ENCODE peak calls at places on chromosomes 3 and 15, in ten cellular contexts. X, L, Y, W, R, O, C, N, T and K are unnamed samples.

GRCh38 chr3:58383476-58383875 is 50.2 kb downstream of the PDHB start:
- DNase-seq in X (no peak), L (no peak), Y (no peak), W (no peak), R (no peak), O (peak; percentile 82), C (no peak), N (no peak), T (peak; percentile 49), K (no peak)

GRCh38 chr3:63896332-63897034 is 15.7 kb downstream of the SCAANT1 start:
- DNase-seq in X (no peak), L (no peak), Y (no peak), W (no peak), R (peak; percentile 24), O (no peak), C (no peak), N (no peak), T (no peak), K (no peak)

GRCh38 chr3:97882975-97883598 is 61.3 kb downstream of the CRYBG3 start:
- DNase-seq in X (peak; percentile 30), L (no peak), Y (no peak), W (peak; percentile 43), R (no peak), O (peak; percentile 63), C (no peak), N (peak; percentile 74), T (peak; percentile 78), K (no peak)

GRCh38 chr15:90957791-90958190 is 3.1 kb downstream of the RCCD1 start:
- DNase-seq in X (no peak), L (no peak), Y (no peak), W (no peak), R (no peak), O (no peak), C (no peak), N (no peak), T (no peak), K (no peak)

GRCh38 chr3:184336484-184337230 is 743 bp upstream of the FAM131A start:
- DNase-seq in X (no peak), L (no peak), Y (peak; percentile 60), W (no peak), R (no peak), O (peak; percentile 78), C (peak; percentile 72), N (no peak), T (peak; percentile 75), K (no peak)

GRCh38 chr15:43771816-43772215 is 5.0 kb downstream of the ELL3 start:
- DNase-seq in X (no peak), L (peak; percentile 49), Y (no peak), W (no peak), R (no peak), O (no peak), C (no peak), N (no peak), T (no peak), K (no peak)

GRCh38 chr3:30500666-30501399 is 105.6 kb upstream of the TGFBR2 start:
- DNase-seq in X (no peak), L (no peak), Y (no peak), W (no peak), R (no peak), O (no peak), C (no peak), N (no peak), T (no peak), K (no peak)

GRCh38 chr3:45462522-45463262 is 74.3 kb downstream of the LARS2 start:
- DNase-seq in X (no peak), L (no peak), Y (no peak), W (no peak), R (no peak), O (peak; percentile 45), C (no peak), N (no peak), T (peak; percentile 21), K (no peak)

GRCh38 chr15:89587955-89588354 is 12.7 kb downstream of the TICRR start:
- DNase-seq in X (no peak), L (no peak), Y (no peak), W (no peak), R (no peak), O (peak; percentile 76), C (no peak), N (no peak), T (peak; percentile 38), K (no peak)

GRCh38 chr3:122943828-122944190 is 83.8 kb downstream of the SEMA5B start:
- DNase-seq in X (no peak), L (no peak), Y (no peak), W (no peak), R (no peak), O (no peak), C (no peak), N (no peak), T (no peak), K (no peak)

GRCh38 chr3:184332370-184333090 is 4.9 kb upstream of the FAM131A start:
- DNase-seq in X (no peak), L (no peak), Y (no peak), W (no peak), R (peak; percentile 63), O (peak; percentile 95), C (no peak), N (peak; percentile 67), T (peak; percentile 71), K (no peak)

GRCh38 chr3:58487140-58487886 is 4.6 kb upstream of the KCTD6 start:
- DNase-seq in X (no peak), L (peak; percentile 64), Y (no peak), W (peak; percentile 52), R (peak; percentile 9), O (peak; percentile 92), C (no peak), N (peak; percentile 33), T (peak; percentile 55), K (no peak)

GRCh38 chr3:66472313-66473134 is 28.3 kb downstream of the LRIG1 start:
- DNase-seq in X (peak; percentile 72), L (no peak), Y (peak; percentile 54), W (no peak), R (no peak), O (peak; percentile 90), C (no peak), N (no peak), T (peak; percentile 69), K (no peak)

DNA sequence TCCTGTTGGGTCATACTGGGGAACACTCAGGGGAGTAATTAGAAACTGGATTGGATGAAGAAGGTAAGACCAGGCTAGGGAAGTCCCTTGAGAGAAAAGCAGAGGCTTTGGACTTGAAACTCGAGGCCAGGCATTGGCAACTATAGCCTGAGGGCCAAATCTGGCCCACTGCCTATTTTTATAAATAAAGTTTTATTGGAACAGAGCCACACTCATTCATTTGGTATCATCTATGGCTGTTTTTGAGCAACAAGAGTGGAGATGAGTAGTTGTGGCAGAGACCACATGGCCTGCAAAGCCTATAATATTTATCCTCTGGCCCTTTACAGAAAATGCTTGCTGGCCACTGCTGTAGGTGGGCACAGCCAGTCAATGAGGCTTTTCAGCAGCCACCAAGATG is 301.4 kb downstream of the UACA start:
- DNase-seq in X (no peak), L (no peak), Y (no peak), W (no peak), R (no peak), O (no peak), C (no peak), N (no peak), T (no peak), K (no peak)
- H3K27me3 ChIP-seq in X (no peaks in the 10 kb centered on the region), L (no peaks in the 10 kb centered on the region), Y (no peaks in the 10 kb centered on the region), W (no peaks in the 10 kb centered on the region), R (peaks cover 7% of the 10 kb centered on the region), O (peaks cover 6% of the 10 kb centered on the region), C (no peaks in the 10 kb centered on the region), N (no peaks in the 10 kb centered on the region), T (peaks cover 24% of the 10 kb centered on the region), K (no peaks in the 10 kb centered on the region)

DNA sequence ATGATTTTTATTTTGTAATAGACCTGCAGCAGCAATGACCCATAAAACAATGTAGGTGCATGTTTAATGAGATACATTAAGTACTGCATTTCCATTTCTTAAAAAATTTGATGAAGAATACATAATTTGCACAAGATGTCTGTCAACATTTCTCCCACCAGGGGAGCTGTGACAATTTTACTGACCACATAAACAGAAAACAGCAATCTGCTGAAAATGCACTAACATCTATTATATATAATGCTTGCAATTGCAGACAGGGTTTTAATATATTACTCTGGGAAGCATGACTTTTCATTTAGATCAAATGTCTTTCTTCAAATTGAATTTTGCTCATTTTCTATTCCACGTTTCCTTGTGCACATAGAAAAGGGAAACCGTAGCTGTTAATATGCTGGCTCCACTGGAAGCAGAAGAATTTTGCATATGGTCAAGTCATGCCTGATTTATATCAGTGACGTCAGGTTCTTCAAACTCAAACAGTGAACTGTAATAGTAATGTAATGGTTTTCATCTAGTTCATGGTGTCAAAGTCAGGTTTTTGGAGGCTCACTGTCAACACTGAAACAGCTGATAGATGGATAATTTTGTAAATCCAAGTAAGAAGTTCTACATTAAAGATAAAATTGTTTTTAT is 79.8 kb upstream of the IGF1R start:
- DNase-seq in X (no peak), L (no peak), Y (no peak), W (no peak), R (no peak), O (peak; percentile 18), C (no peak), N (no peak), T (peak; percentile 32), K (no peak)
- H3K27me3 ChIP-seq in X (no peaks in the 10 kb centered on the region), L (peaks cover 15% of the 10 kb centered on the region), Y (peaks cover 4% of the 10 kb centered on the region), W (peaks cover 17% of the 10 kb centered on the region), R (peaks cover 1% of the 10 kb centered on the region), O (peaks cover 23% of the 10 kb centered on the region), C (no peaks in the 10 kb centered on the region), N (peaks cover 37% of the 10 kb centered on the region), T (no peaks in the 10 kb centered on the region), K (no peaks in the 10 kb centered on the region)

GRCh38 chr3:196995027-196995426 is 26.4 kb upstream of the PIGZ start:
- DNase-seq in X (peak; percentile 15), L (no peak), Y (no peak), W (no peak), R (no peak), O (no peak), C (no peak), N (no peak), T (no peak), K (no peak)
- H3K27me3 ChIP-seq in X (no peaks in the 10 kb centered on the region), L (no peaks in the 10 kb centered on the region), Y (no peaks in the 10 kb centered on the region), W (no peaks in the 10 kb centered on the region), R (no peaks in the 10 kb centered on the region), O (no peaks in the 10 kb centered on the region), C (no peaks in the 10 kb centered on the region), N (no peaks in the 10 kb centered on the region), T (peaks cover 2% of the 10 kb centered on the region), K (no peaks in the 10 kb centered on the region)

DNA sequence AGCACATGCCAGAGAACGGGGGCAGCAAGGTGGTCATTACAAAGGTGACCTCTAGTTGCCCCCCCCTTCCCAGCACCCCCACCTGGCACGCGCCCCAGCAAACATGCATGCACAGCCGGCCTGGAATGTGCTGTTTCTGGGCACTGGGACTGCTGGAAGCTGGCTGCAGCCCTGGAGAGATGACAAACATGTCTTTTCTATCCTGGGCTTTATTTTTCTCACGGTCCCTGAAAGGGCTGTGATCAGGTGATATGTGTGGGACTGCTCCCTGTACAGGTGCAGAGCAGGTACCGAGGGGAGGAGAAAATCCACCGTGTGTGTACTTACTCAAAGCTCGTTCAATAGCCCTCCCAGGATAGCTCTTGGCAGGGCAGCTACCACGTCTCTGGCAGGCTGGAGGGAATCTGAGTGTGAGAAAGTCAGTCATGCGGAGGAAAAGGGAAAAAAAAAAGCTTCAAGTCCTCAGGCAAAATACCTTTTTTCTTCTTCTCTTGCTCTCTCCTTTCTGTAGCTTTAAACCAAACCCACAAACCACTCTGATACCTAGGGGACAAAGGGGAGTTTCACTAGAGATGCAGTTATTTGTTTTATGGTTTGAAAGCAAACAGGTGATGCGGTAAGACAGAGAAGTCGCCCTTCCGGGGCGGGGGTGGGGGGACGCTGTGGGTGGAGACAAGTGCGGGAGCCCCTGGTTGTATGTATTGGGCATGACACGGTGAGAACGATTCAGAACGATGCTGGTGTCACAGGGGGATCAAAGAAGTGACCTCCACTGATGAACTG is 5.0 kb upstream of the HES1 start:
- DNase-seq in X (peak; percentile 91), L (no peak), Y (peak; percentile 62), W (no peak), R (no peak), O (peak; percentile 42), C (peak; percentile 82), N (peak; percentile 82), T (no peak), K (no peak)
- H3K27me3 ChIP-seq in X (no peaks in the 10 kb centered on the region), L (no peaks in the 10 kb centered on the region), Y (no peaks in the 10 kb centered on the region), W (peaks cover 65% of the 10 kb centered on the region), R (peaks cover 3% of the 10 kb centered on the region), O (no peaks in the 10 kb centered on the region), C (peaks cover 3% of the 10 kb centered on the region), N (no peaks in the 10 kb centered on the region), T (peaks cover 41% of the 10 kb centered on the region), K (peaks cover 27% of the 10 kb centered on the region)